ENCODE peak calls at places on chromosomes 1 and 21, in four cellular contexts. H, Z, O and D are unnamed samples.

GRCh38 chr1:161733526-161733925 is 12.2 kb downstream of the FCRLB start:
- DNase-seq in Z (peak; percentile 90), O (no peak), H (peak; percentile 96), D (no peak)

GRCh38 chr1:160046494-160047115 is 14.8 kb upstream of the PIGM start:
- DNase-seq in Z (peak; percentile 61), H (peak; percentile 58), O (peak; percentile 80), D (peak; percentile 52)

GRCh38 chr1:214676747-214677146 is 73.8 kb downstream of the CENPF start:
- DNase-seq in H (no peak), Z (no peak), O (no peak), D (no peak)

GRCh38 chr1:16017461-16018303 is at the start of gene HSPB7:
- DNase-seq in H (no peak), O (peak; percentile 76), Z (peak; percentile 72), D (peak; percentile 34)

GRCh38 chr1:30248774-30249173 is 474.6 kb downstream of the MATN1 start:
- DNase-seq in H (no peak), O (no peak), Z (no peak), D (no peak)

GRCh38 chr21:26124421-26124833 is 46.1 kb downstream of the APP start:
- DNase-seq in Z (peak; percentile 86), O (no peak), H (no peak), D (no peak)

GRCh38 chr1:156912861-156913808 is 7.3 kb upstream of the LRRC71 start:
- DNase-seq in Z (no peak), O (peak; percentile 89), H (no peak), D (peak; percentile 94)

GRCh38 chr1:61270761-61271411 is 188.5 kb downstream of the NFIA start:
- DNase-seq in Z (peak; percentile 74), O (no peak), H (no peak), D (no peak)

GRCh38 chr1:43904660-43905551 is 28.7 kb upstream of the ARTN start:
- DNase-seq in O (no peak), Z (no peak), H (no peak), D (no peak)

GRCh38 chr1:43898981-43899380 is 34.6 kb upstream of the ARTN start:
- DNase-seq in H (no peak), Z (no peak), O (no peak), D (no peak)

GRCh38 chr1:43901562-43901961 is 32.0 kb upstream of the ARTN start:
- DNase-seq in O (no peak), H (no peak), Z (no peak), D (no peak)

GRCh38 chr1:43902058-43902831 is 31.4 kb upstream of the ARTN start:
- DNase-seq in H (no peak), O (no peak), Z (no peak), D (no peak)

GRCh38 chr1:43900386-43900785 is 33.2 kb upstream of the ARTN start:
- DNase-seq in O (no peak), Z (no peak), H (no peak), D (no peak)
- TF ChIP-seq CTCF in O (no peak), Z (no peak), H (no peak), D (no peak)

GRCh38 chr1:121519042-121519755 is 334.4 kb downstream of the SRGAP2C start:
- DNase-seq in O (peak; percentile 31), H (peak; percentile 39), Z (peak; percentile 7), D (peak; percentile 18)
- TF ChIP-seq CTCF in O (no peak), H (no peak), Z (no peak), D (no peak)

GRCh38 chr1:107153033-107153432 is 12.2 kb downstream of the NTNG1 start:
- DNase-seq in O (no peak), H (peak; percentile 87), Z (no peak), D (no peak)
- TF ChIP-seq CTCF in O (no peak), H (peak; percentile 76), Z (no peak), D (peak; percentile 27)

GRCh38 chr1:46343705-46344104 is 3.1 kb downstream of the NSUN4 start:
- DNase-seq in O (no peak), H (no peak), Z (no peak), D (no peak)

GRCh38 chr1:46343351-46343695 is 2.7 kb downstream of the NSUN4 start:
- DNase-seq in H (no peak), O (no peak), Z (no peak), D (no peak)

GRCh38 chr1:46342677-46343350 is 2.2 kb downstream of the NSUN4 start:
- DNase-seq in Z (no peak), O (no peak), H (no peak), D (no peak)

GRCh38 chr1:46341222-46342083 is 846 bp downstream of the NSUN4 start:
- DNase-seq in Z (no peak), O (no peak), H (no peak), D (no peak)

GRCh38 chr1:46342084-46342656 is 1.6 kb downstream of the NSUN4 start:
- DNase-seq in H (peak; percentile 23), O (peak; percentile 26), Z (peak; percentile 79), D (no peak)
- TF ChIP-seq CTCF in H (peak; percentile 40), O (peak; percentile 36), Z (peak; percentile 59), D (peak; percentile 22)

GRCh38 chr1:2055911-2056575 is 5.8 kb downstream of the PRKCZ start:
- DNase-seq in H (no peak), O (no peak), Z (no peak), D (no peak)
- TF ChIP-seq CTCF in H (peak; percentile 45), O (no peak), Z (no peak), D (no peak)